ENCODE peak calls at places on chromosomes 5 and 9, in eight cellular contexts. One of them, this sample, is unnamed.

GRCh38 chr5:36156619-36157018 is 4.7 kb downstream of the SKP2 start:
- DNase-seq in CD8-positive, alpha-beta memory T cell: no peak
- DNase-seq in upper lobe of left lung: no peak
- DNase-seq in esophagus muscularis mucosa: no peak
- DNase-seq in left ventricle myocardium inferior: no peak
- DNase-seq in adrenal gland: no peak
- DNase-seq in CD8-positive, alpha-beta T cell: no peak
- DNase-seq in CD4-positive, CD25-positive, alpha-beta regulatory T cell: no peak
- DNase-seq in this sample: no peak

GRCh38 chr5:153584561-153585359 is 94.3 kb downstream of the GRIA1 start:
- DNase-seq in CD8-positive, alpha-beta memory T cell: no peak
- DNase-seq in upper lobe of left lung: no peak
- DNase-seq in left ventricle myocardium inferior: no peak
- DNase-seq in CD8-positive, alpha-beta T cell: no peak
- DNase-seq in adrenal gland: no peak
- DNase-seq in esophagus muscularis mucosa: no peak
- DNase-seq in CD4-positive, CD25-positive, alpha-beta regulatory T cell: no peak
- DNase-seq in this sample: no peak

GRCh38 chr5:110623875-110624274 is 102.6 kb downstream of the TMEM232 start:
- DNase-seq in esophagus muscularis mucosa: no peak
- DNase-seq in adrenal gland: no peak
- DNase-seq in CD8-positive, alpha-beta memory T cell: no peak
- DNase-seq in CD4-positive, CD25-positive, alpha-beta regulatory T cell: no peak
- DNase-seq in upper lobe of left lung: no peak
- DNase-seq in CD8-positive, alpha-beta T cell: no peak
- DNase-seq in left ventricle myocardium inferior: no peak
- DNase-seq in this sample: no peak

GRCh38 chr9:127838375-127839078 is 15.9 kb downstream of the ENG start:
- DNase-seq in left ventricle myocardium inferior: peak; percentile 71
- DNase-seq in CD8-positive, alpha-beta T cell: no peak
- DNase-seq in adrenal gland: peak; percentile 92
- DNase-seq in upper lobe of left lung: peak; percentile 84
- DNase-seq in CD8-positive, alpha-beta memory T cell: no peak
- DNase-seq in CD4-positive, CD25-positive, alpha-beta regulatory T cell: no peak
- DNase-seq in esophagus muscularis mucosa: peak; percentile 94
- DNase-seq in this sample: no peak

GRCh38 chr5:122498163-122498562 is 186.1 kb downstream of the SNCAIP start:
- DNase-seq in esophagus muscularis mucosa: no peak
- DNase-seq in upper lobe of left lung: no peak
- DNase-seq in CD8-positive, alpha-beta memory T cell: no peak
- DNase-seq in adrenal gland: no peak
- DNase-seq in CD4-positive, CD25-positive, alpha-beta regulatory T cell: no peak
- DNase-seq in left ventricle myocardium inferior: no peak
- DNase-seq in CD8-positive, alpha-beta T cell: no peak
- DNase-seq in this sample: no peak

GRCh38 chr9:123359546-123359945 is 3.5 kb downstream of the CRB2 start:
- DNase-seq in upper lobe of left lung: no peak
- DNase-seq in CD8-positive, alpha-beta T cell: no peak
- DNase-seq in adrenal gland: no peak
- DNase-seq in esophagus muscularis mucosa: no peak
- DNase-seq in CD8-positive, alpha-beta memory T cell: no peak
- DNase-seq in CD4-positive, CD25-positive, alpha-beta regulatory T cell: no peak
- DNase-seq in left ventricle myocardium inferior: no peak
- DNase-seq in this sample: no peak

GRCh38 chr5:166926098-166926497 is 1365.3 kb upstream of the WWC1 start:
- DNase-seq in left ventricle myocardium inferior: no peak
- DNase-seq in upper lobe of left lung: no peak
- DNase-seq in adrenal gland: no peak
- DNase-seq in CD8-positive, alpha-beta T cell: no peak
- DNase-seq in CD4-positive, CD25-positive, alpha-beta regulatory T cell: no peak
- DNase-seq in CD8-positive, alpha-beta memory T cell: no peak
- DNase-seq in esophagus muscularis mucosa: no peak
- DNase-seq in this sample: no peak

GRCh38 chr5:134113908-134114875 is at the start of gene TCF7:
- DNase-seq in left ventricle myocardium inferior: peak; percentile 69
- DNase-seq in CD4-positive, CD25-positive, alpha-beta regulatory T cell: peak; percentile 79
- DNase-seq in CD8-positive, alpha-beta T cell: peak; percentile 67
- DNase-seq in adrenal gland: peak; percentile 79
- DNase-seq in upper lobe of left lung: peak; percentile 95
- DNase-seq in esophagus muscularis mucosa: no peak
- DNase-seq in CD8-positive, alpha-beta memory T cell: peak; percentile 75
- DNase-seq in this sample: peak; percentile 62

GRCh38 chr5:127839496-127840197 is 136.5 kb downstream of the CCDC192 start:
- DNase-seq in CD8-positive, alpha-beta T cell: no peak
- DNase-seq in CD8-positive, alpha-beta memory T cell: no peak
- DNase-seq in adrenal gland: no peak
- DNase-seq in left ventricle myocardium inferior: no peak
- DNase-seq in upper lobe of left lung: no peak
- DNase-seq in esophagus muscularis mucosa: no peak
- DNase-seq in CD4-positive, CD25-positive, alpha-beta regulatory T cell: no peak
- DNase-seq in this sample: no peak

GRCh38 chr9:126421567-126422428 is 95.2 kb downstream of the MVB12B start:
- DNase-seq in CD8-positive, alpha-beta memory T cell: no peak
- DNase-seq in adrenal gland: peak; percentile 45
- DNase-seq in esophagus muscularis mucosa: no peak
- DNase-seq in CD4-positive, CD25-positive, alpha-beta regulatory T cell: no peak
- DNase-seq in upper lobe of left lung: peak; percentile 48
- DNase-seq in left ventricle myocardium inferior: no peak
- DNase-seq in CD8-positive, alpha-beta T cell: no peak
- DNase-seq in this sample: peak; percentile 45

GRCh38 chr5:2550479-2550878 is 201.0 kb downstream of the IRX2 start:
- DNase-seq in CD4-positive, CD25-positive, alpha-beta regulatory T cell: no peak
- DNase-seq in CD8-positive, alpha-beta memory T cell: no peak
- DNase-seq in adrenal gland: no peak
- DNase-seq in upper lobe of left lung: no peak
- DNase-seq in left ventricle myocardium inferior: no peak
- DNase-seq in esophagus muscularis mucosa: no peak
- DNase-seq in CD8-positive, alpha-beta T cell: no peak
- DNase-seq in this sample: no peak

GRCh38 chr9:74496819-74497749 is at the start of gene RORB:
- DNase-seq in upper lobe of left lung: peak; percentile 89
- DNase-seq in CD8-positive, alpha-beta memory T cell: peak; percentile 42
- DNase-seq in CD4-positive, CD25-positive, alpha-beta regulatory T cell: no peak
- DNase-seq in adrenal gland: peak; percentile 90
- DNase-seq in CD8-positive, alpha-beta T cell: no peak
- DNase-seq in left ventricle myocardium inferior: peak; percentile 77
- DNase-seq in esophagus muscularis mucosa: no peak
- DNase-seq in this sample: no peak

GRCh38 chr9:124795881-124796415 is 19.0 kb downstream of the OLFML2A start:
- DNase-seq in CD8-positive, alpha-beta T cell: no peak
- DNase-seq in adrenal gland: peak; percentile 59
- DNase-seq in CD8-positive, alpha-beta memory T cell: no peak
- DNase-seq in left ventricle myocardium inferior: peak; percentile 48
- DNase-seq in upper lobe of left lung: no peak
- DNase-seq in CD4-positive, CD25-positive, alpha-beta regulatory T cell: no peak
- DNase-seq in esophagus muscularis mucosa: no peak
- DNase-seq in this sample: no peak

GRCh38 chr9:4297151-4297794 is 2.6 kb downstream of the GLIS3 start:
- DNase-seq in CD4-positive, CD25-positive, alpha-beta regulatory T cell: peak; percentile 1
- DNase-seq in CD8-positive, alpha-beta T cell: no peak
- DNase-seq in adrenal gland: peak; percentile 81
- DNase-seq in upper lobe of left lung: no peak
- DNase-seq in left ventricle myocardium inferior: peak; percentile 65
- DNase-seq in CD8-positive, alpha-beta memory T cell: no peak
- DNase-seq in esophagus muscularis mucosa: peak; percentile 97
- DNase-seq in this sample: peak; percentile 75

GRCh38 chr5:21391506-21391905 is 1403.5 kb upstream of the CDH18 start:
- DNase-seq in CD4-positive, CD25-positive, alpha-beta regulatory T cell: no peak
- DNase-seq in upper lobe of left lung: no peak
- DNase-seq in left ventricle myocardium inferior: no peak
- DNase-seq in CD8-positive, alpha-beta T cell: no peak
- DNase-seq in esophagus muscularis mucosa: no peak
- DNase-seq in CD8-positive, alpha-beta memory T cell: no peak
- DNase-seq in adrenal gland: no peak
- DNase-seq in this sample: no peak

GRCh38 chr9:79470957-79471356 is 100.8 kb upstream of the TLE4 start:
- DNase-seq in CD8-positive, alpha-beta memory T cell: no peak
- DNase-seq in left ventricle myocardium inferior: no peak
- DNase-seq in CD8-positive, alpha-beta T cell: no peak
- DNase-seq in esophagus muscularis mucosa: no peak
- DNase-seq in upper lobe of left lung: no peak
- DNase-seq in CD4-positive, CD25-positive, alpha-beta regulatory T cell: no peak
- DNase-seq in adrenal gland: no peak
- DNase-seq in this sample: no peak

GRCh38 chr5:143051244-143052058 is 281.3 kb downstream of the ARHGAP26 start:
- DNase-seq in esophagus muscularis mucosa: no peak
- DNase-seq in CD4-positive, CD25-positive, alpha-beta regulatory T cell: no peak
- DNase-seq in adrenal gland: no peak
- DNase-seq in upper lobe of left lung: no peak
- DNase-seq in CD8-positive, alpha-beta memory T cell: no peak
- DNase-seq in left ventricle myocardium inferior: no peak
- DNase-seq in CD8-positive, alpha-beta T cell: no peak
- DNase-seq in this sample: no peak

GRCh38 chr5:150599917-150600511 is 40.4 kb upstream of the SYNPO start:
- DNase-seq in CD4-positive, CD25-positive, alpha-beta regulatory T cell: no peak
- DNase-seq in left ventricle myocardium inferior: peak; percentile 85
- DNase-seq in upper lobe of left lung: peak; percentile 72
- DNase-seq in CD8-positive, alpha-beta T cell: no peak
- DNase-seq in adrenal gland: peak; percentile 86
- DNase-seq in esophagus muscularis mucosa: no peak
- DNase-seq in CD8-positive, alpha-beta memory T cell: no peak
- DNase-seq in this sample: no peak

GRCh38 chr9:30944741-30945280 is 1439.6 kb upstream of the ACO1 start:
- DNase-seq in CD8-positive, alpha-beta memory T cell: no peak
- DNase-seq in CD8-positive, alpha-beta T cell: no peak
- DNase-seq in left ventricle myocardium inferior: no peak
- DNase-seq in CD4-positive, CD25-positive, alpha-beta regulatory T cell: no peak
- DNase-seq in adrenal gland: no peak
- DNase-seq in esophagus muscularis mucosa: no peak
- DNase-seq in upper lobe of left lung: peak; percentile 25
- DNase-seq in this sample: peak; percentile 22

DNA sequence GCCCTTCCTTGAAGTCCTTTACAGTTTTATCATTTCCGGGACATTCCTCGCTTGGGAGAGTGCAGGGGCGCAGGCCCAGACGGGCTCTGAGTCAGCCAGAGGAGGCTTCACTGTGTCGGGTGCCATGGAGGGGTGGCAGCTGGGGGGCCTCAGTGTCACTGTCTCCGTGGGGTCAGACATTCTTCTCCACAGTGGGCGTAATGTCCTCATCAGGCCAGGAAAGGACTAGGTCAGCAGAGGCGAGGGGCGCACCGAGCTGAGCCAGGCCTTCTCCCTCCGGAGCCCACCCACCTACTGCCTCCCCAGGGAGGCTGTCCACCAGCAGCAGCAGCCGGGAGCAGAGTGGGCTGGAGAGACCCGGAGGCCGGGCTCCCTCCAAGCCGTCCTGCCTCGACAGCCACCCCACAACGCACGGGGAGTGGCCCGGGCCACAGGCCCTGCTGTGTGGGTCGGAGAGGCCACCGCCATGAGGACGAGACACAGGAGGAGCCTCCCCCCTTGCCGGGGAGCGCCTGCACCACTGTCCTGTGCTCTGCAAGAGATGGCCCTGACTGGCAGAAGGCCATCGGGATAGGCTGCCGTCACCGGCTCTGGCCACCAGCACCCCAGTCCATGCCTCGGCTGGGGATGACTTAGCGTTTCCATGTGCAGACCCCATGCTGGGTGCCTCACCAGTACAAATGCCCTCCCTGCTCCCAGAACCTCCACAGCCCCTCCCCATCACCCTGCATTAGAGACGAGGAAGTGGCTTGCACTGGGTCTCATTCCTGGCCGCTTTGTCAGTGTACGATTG is 26.5 kb downstream of the SARDH start:
- DNase-seq in upper lobe of left lung: peak; percentile 76
- DNase-seq in left ventricle myocardium inferior: no peak
- DNase-seq in adrenal gland: peak; percentile 75
- DNase-seq in esophagus muscularis mucosa: no peak
- DNase-seq in CD4-positive, CD25-positive, alpha-beta regulatory T cell: no peak
- DNase-seq in CD8-positive, alpha-beta memory T cell: no peak
- DNase-seq in CD8-positive, alpha-beta T cell: no peak
- DNase-seq in this sample: no peak
- H3K9me3 ChIP-seq in upper lobe of left lung: no peaks in the 10 kb centered on the region
- H3K9me3 ChIP-seq in left ventricle myocardium inferior: no peaks in the 10 kb centered on the region
- H3K9me3 ChIP-seq in adrenal gland: no peaks in the 10 kb centered on the region
- H3K9me3 ChIP-seq in esophagus muscularis mucosa: no peaks in the 10 kb centered on the region
- H3K9me3 ChIP-seq in CD4-positive, CD25-positive, alpha-beta regulatory T cell: no peaks in the 10 kb centered on the region
- H3K9me3 ChIP-seq in CD8-positive, alpha-beta memory T cell: no peaks in the 10 kb centered on the region
- H3K9me3 ChIP-seq in CD8-positive, alpha-beta T cell: no peaks in the 10 kb centered on the region
- H3K9me3 ChIP-seq in this sample: no peaks in the 10 kb centered on the region

GRCh38 chr9:5633243-5633642 is 4.3 kb downstream of the RIC1 start:
- DNase-seq in esophagus muscularis mucosa: no peak
- DNase-seq in adrenal gland: no peak
- DNase-seq in upper lobe of left lung: no peak
- DNase-seq in CD8-positive, alpha-beta T cell: no peak
- DNase-seq in left ventricle myocardium inferior: no peak
- DNase-seq in CD8-positive, alpha-beta memory T cell: no peak
- DNase-seq in CD4-positive, CD25-positive, alpha-beta regulatory T cell: no peak
- DNase-seq in this sample: no peak
- H3K9me3 ChIP-seq in esophagus muscularis mucosa: no peaks in the 10 kb centered on the region
- H3K9me3 ChIP-seq in adrenal gland: no peaks in the 10 kb centered on the region
- H3K9me3 ChIP-seq in upper lobe of left lung: peaks cover 5% of the 10 kb centered on the region
- H3K9me3 ChIP-seq in CD8-positive, alpha-beta T cell: no peaks in the 10 kb centered on the region
- H3K9me3 ChIP-seq in left ventricle myocardium inferior: peaks cover 28% of the 10 kb centered on the region
- H3K9me3 ChIP-seq in CD8-positive, alpha-beta memory T cell: no peaks in the 10 kb centered on the region
- H3K9me3 ChIP-seq in CD4-positive, CD25-positive, alpha-beta regulatory T cell: peaks cover 5% of the 10 kb centered on the region
- H3K9me3 ChIP-seq in this sample: peaks cover 20% of the 10 kb centered on the region

GRCh38 chr5:140780512-140780911 is 5.4 kb upstream of the PCDHA1 start:
- DNase-seq in upper lobe of left lung: no peak
- DNase-seq in CD8-positive, alpha-beta T cell: no peak
- DNase-seq in left ventricle myocardium inferior: no peak
- DNase-seq in esophagus muscularis mucosa: no peak
- DNase-seq in CD4-positive, CD25-positive, alpha-beta regulatory T cell: no peak
- DNase-seq in adrenal gland: no peak
- DNase-seq in CD8-positive, alpha-beta memory T cell: no peak
- DNase-seq in this sample: no peak

GRCh38 chr5:140791111-140791510 is 3.5 kb upstream of the PCDHA2 start:
- DNase-seq in CD4-positive, CD25-positive, alpha-beta regulatory T cell: no peak
- DNase-seq in CD8-positive, alpha-beta T cell: no peak
- DNase-seq in left ventricle myocardium inferior: no peak
- DNase-seq in adrenal gland: no peak
- DNase-seq in CD8-positive, alpha-beta memory T cell: no peak
- DNase-seq in upper lobe of left lung: no peak
- DNase-seq in esophagus muscularis mucosa: no peak
- DNase-seq in this sample: no peak

GRCh38 chr5:140785905-140786686 is at the start of gene PCDHA1:
- DNase-seq in CD8-positive, alpha-beta memory T cell: no peak
- DNase-seq in esophagus muscularis mucosa: no peak
- DNase-seq in upper lobe of left lung: peak; percentile 46
- DNase-seq in left ventricle myocardium inferior: no peak
- DNase-seq in adrenal gland: no peak
- DNase-seq in CD8-positive, alpha-beta T cell: no peak
- DNase-seq in CD4-positive, CD25-positive, alpha-beta regulatory T cell: no peak
- DNase-seq in this sample: no peak
- H3K9me3 ChIP-seq in CD8-positive, alpha-beta memory T cell: peaks cover 13% of the 10 kb centered on the region
- H3K9me3 ChIP-seq in esophagus muscularis mucosa: no peaks in the 10 kb centered on the region
- H3K9me3 ChIP-seq in upper lobe of left lung: peaks cover 73% of the 10 kb centered on the region
- H3K9me3 ChIP-seq in left ventricle myocardium inferior: peaks cover 100% of the 10 kb centered on the region
- H3K9me3 ChIP-seq in adrenal gland: peaks cover 10% of the 10 kb centered on the region
- H3K9me3 ChIP-seq in CD8-positive, alpha-beta T cell: peaks cover 21% of the 10 kb centered on the region
- H3K9me3 ChIP-seq in CD4-positive, CD25-positive, alpha-beta regulatory T cell: peaks cover 31% of the 10 kb centered on the region
- H3K9me3 ChIP-seq in this sample: peaks cover 34% of the 10 kb centered on the region

DNA sequence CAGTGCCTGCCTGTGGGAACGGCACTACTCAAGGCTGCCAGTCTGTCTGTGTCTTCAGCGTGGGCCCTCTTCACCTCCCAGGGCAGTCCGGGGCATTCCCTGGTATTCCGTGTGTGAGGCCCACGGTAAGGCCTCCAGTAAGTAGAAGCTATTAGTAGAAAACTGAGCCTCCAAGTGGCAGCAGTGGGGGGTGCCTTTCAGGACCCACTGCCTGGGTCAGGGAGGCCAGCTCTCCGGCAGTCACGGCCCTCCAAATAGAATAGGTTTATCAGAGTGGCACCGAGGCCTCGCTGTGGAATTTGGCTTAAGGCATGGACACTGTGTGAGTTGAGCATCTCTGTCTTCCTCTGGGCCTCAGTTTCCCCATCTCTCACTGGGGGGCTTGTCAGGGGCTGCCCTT is 23.1 kb downstream of the ADAMTSL2 start:
- DNase-seq in left ventricle myocardium inferior: no peak
- DNase-seq in CD8-positive, alpha-beta T cell: no peak
- DNase-seq in CD8-positive, alpha-beta memory T cell: no peak
- DNase-seq in CD4-positive, CD25-positive, alpha-beta regulatory T cell: no peak
- DNase-seq in adrenal gland: no peak
- DNase-seq in esophagus muscularis mucosa: no peak
- DNase-seq in upper lobe of left lung: no peak
- DNase-seq in this sample: no peak
- H3K9me3 ChIP-seq in left ventricle myocardium inferior: no peaks in the 10 kb centered on the region
- H3K9me3 ChIP-seq in CD8-positive, alpha-beta T cell: no peaks in the 10 kb centered on the region
- H3K9me3 ChIP-seq in CD8-positive, alpha-beta memory T cell: no peaks in the 10 kb centered on the region
- H3K9me3 ChIP-seq in CD4-positive, CD25-positive, alpha-beta regulatory T cell: no peaks in the 10 kb centered on the region
- H3K9me3 ChIP-seq in adrenal gland: no peaks in the 10 kb centered on the region
- H3K9me3 ChIP-seq in esophagus muscularis mucosa: no peaks in the 10 kb centered on the region
- H3K9me3 ChIP-seq in upper lobe of left lung: no peaks in the 10 kb centered on the region
- H3K9me3 ChIP-seq in this sample: no peaks in the 10 kb centered on the region